ENCODE peak calls at places on chromosomes 4 and X, in five cellular contexts. F, M, A, U and R are unnamed samples.

GRCh38 chr4:7087036-7087435 is 19.2 kb upstream of the GRPEL1 start:
- DNase-seq in F (no peak), M (no peak), A (no peak), U (no peak), R (no peak)

GRCh38 chrX:3250946-3251345 is 95.5 kb downstream of the MXRA5 start:
- DNase-seq in F (no peak), M (no peak), A (no peak), U (peak; percentile 29), R (no peak)

GRCh38 chrX:10197597-10198210 is 40.9 kb downstream of the CLCN4 start:
- DNase-seq in F (no peak), M (no peak), A (no peak), U (no peak), R (no peak)

GRCh38 chr4:25284466-25284865 is 28.1 kb upstream of the ZCCHC4 start:
- DNase-seq in F (no peak), M (no peak), A (no peak), U (no peak), R (no peak)

GRCh38 chr4:184746532-184746870 is 12.6 kb upstream of the CENPU start:
- DNase-seq in F (no peak), M (no peak), A (no peak), U (peak; percentile 88), R (no peak)

GRCh38 chr4:147096667-147097604 is 151.3 kb upstream of the TTC29 start:
- DNase-seq in F (no peak), M (no peak), A (no peak), U (peak; percentile 42), R (no peak)

GRCh38 chrX:148536961-148537360 is 36.5 kb downstream of the AFF2 start:
- DNase-seq in F (no peak), M (no peak), A (no peak), U (peak; percentile 46), R (no peak)

GRCh38 chr4:1851575-1852415 is 4.2 kb downstream of the LETM1 start:
- DNase-seq in F (no peak), M (no peak), A (no peak), U (no peak), R (no peak)

GRCh38 chr4:41256131-41256739 is 493 bp upstream of the UCHL1 start:
- DNase-seq in F (no peak), M (no peak), A (no peak), U (peak; percentile 25), R (no peak)

GRCh38 chrX:41559662-41560061 is 112.5 kb downstream of the NYX start:
- DNase-seq in F (no peak), M (no peak), A (no peak), U (peak; percentile 7), R (peak; percentile 2)